ENCODE peak calls at places on chromosome X, in five cellular contexts. I is mesenchymal stem cell, A is neuronal stem cell, P is trophoblast cell, Z is H1. H is an unnamed sample.

GRCh38 chrX:43644124-43644701 is 11.9 kb upstream of the MAOA start:
- DNase-seq in Z (no peak), A (no peak), P (peak; percentile 79), I (peak; percentile 95), H (no peak)

GRCh38 chrX:103536071-103536470 is 16.8 kb upstream of the RAB40A start:
- DNase-seq in I (no peak), A (no peak), P (peak; percentile 73), Z (no peak), H (no peak)

GRCh38 chrX:138945219-138945618 is 233.7 kb upstream of the FGF13 start:
- DNase-seq in P (peak; percentile 42), A (no peak), Z (no peak), I (no peak), H (no peak)

GRCh38 chrX:41238543-41238942 is 95.4 kb upstream of the DDX3X start:
- DNase-seq in I (peak; percentile 77), Z (no peak), P (peak; percentile 65), A (no peak), H (no peak)

GRCh38 chrX:14039344-14039743 is 9.7 kb upstream of the GEMIN8 start:
- DNase-seq in I (peak; percentile 29), P (peak; percentile 82), Z (no peak), A (peak; percentile 36), H (no peak)

GRCh38 chrX:41475166-41475565 is 28.0 kb downstream of the NYX start:
- DNase-seq in I (no peak), A (peak; percentile 65), P (no peak), Z (peak; percentile 54), H (peak; percentile 86)

GRCh38 chrX:20197641-20198210 is 56.1 kb upstream of the EIF1AX start:
- DNase-seq in I (no peak), A (no peak), Z (no peak), P (no peak), H (no peak)

GRCh38 chrX:136619889-136620505 is 28.0 kb upstream of the CD40LG start:
- DNase-seq in P (peak; percentile 69), A (no peak), Z (no peak), I (no peak), H (no peak)

GRCh38 chrX:45743906-45744625 is 543.4 kb upstream of the DIPK2B start:
- DNase-seq in Z (no peak), P (no peak), I (peak; percentile 10), A (no peak), H (no peak)

GRCh38 chrX:69029696-69030245 is 135.5 kb downstream of the PJA1 start:
- DNase-seq in A (no peak), Z (peak; percentile 38), P (no peak), I (no peak), H (no peak)

GRCh38 chrX:40154229-40154852 is 56.6 kb upstream of the BCOR start:
- DNase-seq in I (peak; percentile 73), P (no peak), A (no peak), Z (peak; percentile 46), H (peak; percentile 71)

GRCh38 chrX:49176421-49177326 is 5.0 kb downstream of the PLP2 start:
- DNase-seq in P (no peak), A (no peak), Z (no peak), I (no peak), H (no peak)

GRCh38 chrX:136647969-136648368 is at the start of gene CD40LG:
- DNase-seq in A (no peak), P (no peak), Z (no peak), I (no peak), H (no peak)

GRCh38 chrX:25016361-25016671 is 551 bp upstream of the ARX start:
- DNase-seq in A (no peak), I (no peak), Z (no peak), P (no peak), H (no peak)

GRCh38 chrX:149518236-149518635 is 13.1 kb upstream of the IDS start:
- DNase-seq in I (no peak), A (no peak), P (no peak), Z (no peak), H (no peak)

GRCh38 chrX:45781901-45782553 is 581.4 kb upstream of the DIPK2B start:
- DNase-seq in P (peak; percentile 39), A (no peak), I (peak; percentile 78), Z (no peak), H (no peak)

GRCh38 chrX:155953055-155953454 is 44.4 kb upstream of the IL9R start:
- DNase-seq in A (no peak), Z (no peak), I (no peak), P (no peak), H (no peak)

GRCh38 chrX:2592279-2592678 is 91.5 kb upstream of the DHRSX start:
- DNase-seq in I (no peak), A (no peak), Z (no peak), P (peak; percentile 91), H (no peak)

GRCh38 chrX:137166591-137166990 is 132.8 kb upstream of the GPR101 start:
- DNase-seq in Z (peak; percentile 57), A (no peak), P (no peak), I (no peak), H (peak; percentile 37)

GRCh38 chrX:116111497-116111896 is 59.0 kb upstream of the AGTR2 start:
- DNase-seq in I (no peak), Z (no peak), A (no peak), P (no peak), H (no peak)

GRCh38 chrX:137430984-137431475 is 134.9 kb upstream of the ZIC3 start:
- DNase-seq in I (no peak), A (no peak), Z (no peak), P (no peak), H (no peak)

GRCh38 chrX:109485470-109486340 is 3.8 kb upstream of the GUCY2F start:
- DNase-seq in P (peak; percentile 85), A (peak; percentile 33), I (peak; percentile 65), Z (peak; percentile 57), H (peak; percentile 66)

GRCh38 chrX:50863471-50863870 is 47.1 kb upstream of the BMP15 start:
- DNase-seq in I (no peak), Z (no peak), P (peak; percentile 50), A (no peak), H (no peak)

GRCh38 chrX:12962041-12962504 is 12.8 kb upstream of the TMSB4X start:
- DNase-seq in A (no peak), P (no peak), Z (no peak), I (no peak), H (no peak)

GRCh38 chrX:120549483-120550452 is 11.0 kb downstream of the CUL4B start:
- DNase-seq in Z (no peak), A (no peak), I (peak; percentile 93), P (peak; percentile 73), H (no peak)

GRCh38 chrX:137747231-137747630 is 181.3 kb downstream of the ZIC3 start:
- DNase-seq in P (no peak), A (no peak), Z (no peak), I (no peak), H (peak; percentile 62)

GRCh38 chrX:77009691-77010090 is 437.5 kb upstream of the FGF16 start:
- DNase-seq in A (no peak), P (peak; percentile 0), Z (no peak), I (no peak), H (no peak)

GRCh38 chrX:85988353-85988752 is 59.0 kb downstream of the CHM start:
- DNase-seq in P (no peak), Z (no peak), A (no peak), I (no peak), H (no peak)

GRCh38 chrX:106300239-106300638 is 132.1 kb downstream of the PWWP3B start:
- DNase-seq in Z (no peak), P (peak; percentile 80), A (no peak), I (no peak), H (no peak)

GRCh38 chrX:142156567-142156966 is 48.5 kb downstream of the MAGEC2 start:
- DNase-seq in Z (peak; percentile 53), I (no peak), A (peak; percentile 5), P (no peak), H (peak; percentile 62)

GRCh38 chrX:24890677-24891076 is 125.1 kb downstream of the ARX start:
- DNase-seq in Z (no peak), P (no peak), I (no peak), A (no peak), H (no peak)

GRCh38 chrX:96453139-96453538 is 231.5 kb upstream of the DIAPH2 start:
- DNase-seq in P (peak; percentile 55), A (no peak), I (no peak), Z (no peak), H (no peak)

GRCh38 chrX:129925305-129926092 is 19.5 kb downstream of the UTP14A start:
- DNase-seq in Z (peak; percentile 71), A (peak; percentile 48), I (peak; percentile 79), P (peak; percentile 94), H (peak; percentile 64)

GRCh38 chrX:134894373-134894895 is 96.4 kb upstream of the SMIM10 start:
- DNase-seq in P (no peak), Z (no peak), I (no peak), A (no peak), H (no peak)
- H2BK12ac ChIP-seq in P (no peak overlapping the region), Z (no peak overlapping the region), I (no peak overlapping the region), A (no peak overlapping the region), H (no peak overlapping the region)

DNA sequence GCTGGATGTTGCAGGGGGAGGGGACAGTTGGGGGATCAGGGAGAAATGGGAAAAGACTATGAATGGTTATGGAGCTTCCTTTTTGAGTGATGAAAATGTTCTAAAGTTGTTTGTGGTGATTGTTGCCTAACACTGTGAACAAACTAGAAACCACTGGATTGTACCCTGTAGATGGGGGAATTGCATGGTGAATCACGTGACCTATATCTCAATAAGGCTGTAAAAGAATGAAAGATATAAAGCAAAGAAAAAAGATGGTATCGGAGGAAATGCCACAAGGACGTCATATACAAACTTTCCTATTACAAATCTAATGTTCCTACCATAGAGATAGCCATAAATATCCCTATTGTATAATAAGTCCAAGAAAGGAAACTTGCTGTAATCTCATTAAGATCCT is 20.6 kb upstream of the CT55 start:
- DNase-seq in Z (no peak), A (no peak), P (no peak), I (no peak), H (no peak)
- H3K9ac ChIP-seq in Z (no peak overlapping the region), A (no peak overlapping the region), P (no peak overlapping the region), I (no peak overlapping the region), H (no peak overlapping the region)

DNA sequence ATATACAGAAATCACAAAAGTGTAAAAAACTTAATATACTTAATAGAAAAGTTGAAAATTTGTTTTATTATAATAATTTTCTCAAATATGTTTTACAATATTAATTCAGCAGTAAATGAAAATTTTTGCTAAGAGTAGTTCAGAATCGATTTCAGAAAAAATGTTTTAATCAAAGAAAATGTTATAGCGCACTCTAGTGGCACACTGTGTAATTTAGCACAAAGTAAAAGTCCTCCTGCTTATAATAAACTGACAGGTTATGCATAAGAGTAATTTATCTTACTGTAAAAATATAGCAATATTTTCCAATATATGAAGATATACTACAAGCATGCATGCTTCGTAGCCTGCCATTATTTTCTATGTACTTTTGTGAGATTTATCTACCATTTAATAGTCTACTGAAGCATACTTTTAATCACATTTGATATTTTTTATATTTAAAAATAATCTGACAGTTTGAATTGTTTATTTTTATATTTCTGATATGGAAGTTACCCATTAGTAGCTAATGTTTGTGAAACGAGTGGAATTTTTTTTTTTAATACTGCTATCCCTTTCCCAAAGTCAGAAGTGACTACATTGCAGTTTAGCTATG is 217.9 kb upstream of the KLHL4 start:
- DNase-seq in Z (no peak), P (peak; percentile 49), A (peak; percentile 1), I (peak; percentile 1), H (no peak)
- H2BK12ac ChIP-seq in Z (no peak overlapping the region), P (no peak overlapping the region), A (no peak overlapping the region), I (no peak overlapping the region), H (no peak overlapping the region)

DNA sequence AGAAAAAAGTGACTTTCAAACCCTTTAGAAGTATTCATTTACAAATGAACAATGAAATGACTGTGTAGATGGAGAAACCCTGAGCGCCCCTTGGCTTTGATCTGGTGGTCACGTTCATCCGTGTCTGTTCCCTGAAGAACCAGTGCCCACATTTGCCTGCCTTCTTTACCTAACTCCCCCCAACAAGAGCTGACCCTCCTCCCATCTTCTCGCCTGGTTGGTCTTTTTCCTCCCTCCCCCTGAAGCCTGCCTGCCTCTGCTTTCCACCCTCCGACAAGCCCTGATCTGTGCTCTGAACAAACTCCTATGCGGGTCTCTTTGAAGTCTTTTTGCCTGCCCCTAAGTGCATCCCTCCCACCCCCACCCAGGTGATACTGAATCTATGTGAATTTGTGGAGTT is 18.5 kb downstream of the TBL1X start:
- DNase-seq in P (no peak), I (no peak), Z (no peak), A (no peak), H (no peak)
- H3K9ac ChIP-seq in P (no peak overlapping the region), I (no peak overlapping the region), Z (no peak overlapping the region), A (no peak overlapping the region), H (no peak overlapping the region)